ENCODE peak calls at places on chromosomes 16 and 17, in six cellular contexts. Z, L, K, W, U and E are unnamed samples.

GRCh38 chr17:61579961-61580360 is 11.1 kb downstream of the NACA2 start:
- DNase-seq in Z (peak; percentile 58), W (no peak), U (no peak), L (no peak), K (no peak), E (no peak)

GRCh38 chr17:80210348-80211108 is 9.6 kb downstream of the SGSH start:
- DNase-seq in K (no peak), W (no peak), Z (no peak), U (no peak), L (no peak), E (no peak)

GRCh38 chr17:59513934-59514841 is 51.2 kb upstream of the DHX40 start:
- DNase-seq in L (no peak), Z (peak; percentile 99), W (no peak), K (no peak), U (peak; percentile 80), E (peak; percentile 39)

GRCh38 chr17:49553676-49554335 is 21.9 kb upstream of the NXPH3 start:
- DNase-seq in Z (no peak), L (no peak), W (no peak), U (no peak), K (no peak), E (no peak)

GRCh38 chr16:89410794-89411309 is 79.5 kb downstream of the ANKRD11 start:
- DNase-seq in Z (no peak), L (peak; percentile 73), U (peak; percentile 62), K (no peak), W (no peak), E (no peak)

GRCh38 chr16:20611350-20611902 is 35.3 kb upstream of the ACSM2B start:
- DNase-seq in L (no peak), Z (no peak), K (no peak), W (no peak), U (peak; percentile 58), E (no peak)

GRCh38 chr16:13041646-13042045 is 140.2 kb downstream of the SHISA9 start:
- DNase-seq in L (no peak), Z (no peak), W (no peak), K (no peak), U (no peak), E (no peak)

GRCh38 chr17:12388206-12388605 is 277.5 kb upstream of the MYOCD start:
- DNase-seq in L (no peak), K (no peak), Z (no peak), U (no peak), W (no peak), E (no peak)

GRCh38 chr16:15572329-15573001 is 70.5 kb downstream of the MARF1 start:
- DNase-seq in K (peak; percentile 42), U (no peak), W (no peak), L (no peak), Z (no peak), E (no peak)